ENCODE peak calls at places on chromosomes 1 and 21, in eight cellular contexts. One of them, this sample, is unnamed.

GRCh38 chr1:96384611-96385010 is 337.0 kb upstream of the PTBP2 start:
- DNase-seq in EH: no peak
- DNase-seq in lung microvascular endothelial cell: no peak
- DNase-seq in WTC11: no peak
- DNase-seq in nucleus accumbens: no peak
- DNase-seq in heart left ventricle: no peak
- DNase-seq in EL: no peak
- DNase-seq in stimulated activated CD8-positive, alpha-beta memory T cell treated with anti-CD3 and anti-CD28 coated beads, Interleukin-2, amount 100 ng/mL, for 48 hours: no peak
- DNase-seq in this sample: no peak

GRCh38 chr1:43951021-43951985 is 4.6 kb downstream of the IPO13 start:
- DNase-seq in EH: no peak
- DNase-seq in lung microvascular endothelial cell: no peak
- DNase-seq in nucleus accumbens: no peak
- DNase-seq in heart left ventricle: no peak
- DNase-seq in WTC11: no peak
- DNase-seq in stimulated activated CD8-positive, alpha-beta memory T cell treated with anti-CD3 and anti-CD28 coated beads, Interleukin-2, amount 100 ng/mL, for 48 hours: no peak
- DNase-seq in EL: no peak
- DNase-seq in this sample: no peak

GRCh38 chr1:116943438-116943837 is 33.7 kb downstream of the PTGFRN start:
- DNase-seq in WTC11: no peak
- DNase-seq in EL: no peak
- DNase-seq in EH: no peak
- DNase-seq in nucleus accumbens: no peak
- DNase-seq in heart left ventricle: no peak
- DNase-seq in stimulated activated CD8-positive, alpha-beta memory T cell treated with anti-CD3 and anti-CD28 coated beads, Interleukin-2, amount 100 ng/mL, for 48 hours: no peak
- DNase-seq in lung microvascular endothelial cell: no peak
- DNase-seq in this sample: no peak

GRCh38 chr1:173444757-173445156 is 32.4 kb upstream of the PRDX6 start:
- DNase-seq in lung microvascular endothelial cell: no peak
- DNase-seq in nucleus accumbens: no peak
- DNase-seq in stimulated activated CD8-positive, alpha-beta memory T cell treated with anti-CD3 and anti-CD28 coated beads, Interleukin-2, amount 100 ng/mL, for 48 hours: no peak
- DNase-seq in heart left ventricle: no peak
- DNase-seq in EH: no peak
- DNase-seq in WTC11: no peak
- DNase-seq in EL: no peak
- DNase-seq in this sample: no peak

GRCh38 chr1:180166436-180166800 is 11.7 kb downstream of the QSOX1 start:
- DNase-seq in nucleus accumbens: no peak
- DNase-seq in EH: no peak
- DNase-seq in WTC11: no peak
- DNase-seq in stimulated activated CD8-positive, alpha-beta memory T cell treated with anti-CD3 and anti-CD28 coated beads, Interleukin-2, amount 100 ng/mL, for 48 hours: no peak
- DNase-seq in heart left ventricle: no peak
- DNase-seq in lung microvascular endothelial cell: no peak
- DNase-seq in EL: no peak
- DNase-seq in this sample: no peak

GRCh38 chr1:89822109-89822962 is 1.5 kb downstream of the LRRC8D start:
- DNase-seq in EH: no peak
- DNase-seq in WTC11: peak; percentile 46
- DNase-seq in heart left ventricle: no peak
- DNase-seq in EL: no peak
- DNase-seq in nucleus accumbens: no peak
- DNase-seq in lung microvascular endothelial cell: no peak
- DNase-seq in stimulated activated CD8-positive, alpha-beta memory T cell treated with anti-CD3 and anti-CD28 coated beads, Interleukin-2, amount 100 ng/mL, for 48 hours: no peak
- DNase-seq in this sample: no peak

GRCh38 chr1:244010191-244010590 is 40.9 kb upstream of the ZBTB18 start:
- DNase-seq in EH: no peak
- DNase-seq in EL: no peak
- DNase-seq in lung microvascular endothelial cell: peak; percentile 44
- DNase-seq in heart left ventricle: no peak
- DNase-seq in stimulated activated CD8-positive, alpha-beta memory T cell treated with anti-CD3 and anti-CD28 coated beads, Interleukin-2, amount 100 ng/mL, for 48 hours: peak; percentile 30
- DNase-seq in nucleus accumbens: no peak
- DNase-seq in WTC11: peak; percentile 49
- DNase-seq in this sample: no peak

GRCh38 chr1:25137521-25138395 is 94.5 kb downstream of the SYF2 start:
- DNase-seq in heart left ventricle: no peak
- DNase-seq in nucleus accumbens: no peak
- DNase-seq in EL: no peak
- DNase-seq in WTC11: no peak
- DNase-seq in EH: peak; percentile 8
- DNase-seq in lung microvascular endothelial cell: no peak
- DNase-seq in stimulated activated CD8-positive, alpha-beta memory T cell treated with anti-CD3 and anti-CD28 coated beads, Interleukin-2, amount 100 ng/mL, for 48 hours: no peak
- DNase-seq in this sample: no peak

GRCh38 chr1:227949341-227949921 is 1.7 kb upstream of the WNT9A start:
- DNase-seq in stimulated activated CD8-positive, alpha-beta memory T cell treated with anti-CD3 and anti-CD28 coated beads, Interleukin-2, amount 100 ng/mL, for 48 hours: no peak
- DNase-seq in EL: no peak
- DNase-seq in lung microvascular endothelial cell: no peak
- DNase-seq in EH: no peak
- DNase-seq in WTC11: no peak
- DNase-seq in heart left ventricle: no peak
- DNase-seq in nucleus accumbens: no peak
- DNase-seq in this sample: no peak

GRCh38 chr1:182677393-182678098 is 6.8 kb downstream of the RGS8 start:
- DNase-seq in nucleus accumbens: no peak
- DNase-seq in lung microvascular endothelial cell: no peak
- DNase-seq in stimulated activated CD8-positive, alpha-beta memory T cell treated with anti-CD3 and anti-CD28 coated beads, Interleukin-2, amount 100 ng/mL, for 48 hours: no peak
- DNase-seq in EL: no peak
- DNase-seq in EH: no peak
- DNase-seq in heart left ventricle: no peak
- DNase-seq in WTC11: no peak
- DNase-seq in this sample: no peak

GRCh38 chr1:53343831-53344668 is 16.2 kb upstream of the LRP8 start:
- DNase-seq in nucleus accumbens: no peak
- DNase-seq in EH: peak; percentile 73
- DNase-seq in EL: peak; percentile 75
- DNase-seq in heart left ventricle: no peak
- DNase-seq in stimulated activated CD8-positive, alpha-beta memory T cell treated with anti-CD3 and anti-CD28 coated beads, Interleukin-2, amount 100 ng/mL, for 48 hours: no peak
- DNase-seq in lung microvascular endothelial cell: no peak
- DNase-seq in WTC11: no peak
- DNase-seq in this sample: no peak

GRCh38 chr1:2981388-2981787 is 39.9 kb upstream of the ACTRT2 start:
- DNase-seq in EH: no peak
- DNase-seq in EL: no peak
- DNase-seq in lung microvascular endothelial cell: no peak
- DNase-seq in WTC11: no peak
- DNase-seq in nucleus accumbens: no peak
- DNase-seq in stimulated activated CD8-positive, alpha-beta memory T cell treated with anti-CD3 and anti-CD28 coated beads, Interleukin-2, amount 100 ng/mL, for 48 hours: no peak
- DNase-seq in heart left ventricle: no peak
- DNase-seq in this sample: no peak

GRCh38 chr1:11571906-11572616 is 82.2 kb downstream of the FBXO2 start:
- DNase-seq in EH: no peak
- DNase-seq in WTC11: peak; percentile 81
- DNase-seq in lung microvascular endothelial cell: no peak
- DNase-seq in stimulated activated CD8-positive, alpha-beta memory T cell treated with anti-CD3 and anti-CD28 coated beads, Interleukin-2, amount 100 ng/mL, for 48 hours: no peak
- DNase-seq in heart left ventricle: peak; percentile 10
- DNase-seq in nucleus accumbens: no peak
- DNase-seq in EL: no peak
- DNase-seq in this sample: no peak

GRCh38 chr1:27349784-27350672 is 8.2 kb downstream of the SYTL1 start:
- DNase-seq in stimulated activated CD8-positive, alpha-beta memory T cell treated with anti-CD3 and anti-CD28 coated beads, Interleukin-2, amount 100 ng/mL, for 48 hours: no peak
- DNase-seq in WTC11: peak; percentile 80
- DNase-seq in nucleus accumbens: no peak
- DNase-seq in heart left ventricle: peak; percentile 70
- DNase-seq in lung microvascular endothelial cell: peak; percentile 79
- DNase-seq in EL: peak; percentile 68
- DNase-seq in EH: peak; percentile 71
- DNase-seq in this sample: no peak

GRCh38 chr1:100606438-100606837 is 68.5 kb downstream of the GPR88 start:
- DNase-seq in EL: peak; percentile 66
- DNase-seq in EH: peak; percentile 78
- DNase-seq in nucleus accumbens: no peak
- DNase-seq in stimulated activated CD8-positive, alpha-beta memory T cell treated with anti-CD3 and anti-CD28 coated beads, Interleukin-2, amount 100 ng/mL, for 48 hours: no peak
- DNase-seq in WTC11: peak; percentile 22
- DNase-seq in lung microvascular endothelial cell: peak; percentile 65
- DNase-seq in heart left ventricle: peak; percentile 28
- DNase-seq in this sample: no peak

GRCh38 chr1:41900611-41901444 is 17.9 kb downstream of the HIVEP3 start:
- DNase-seq in EH: peak; percentile 93
- DNase-seq in heart left ventricle: no peak
- DNase-seq in EL: peak; percentile 91
- DNase-seq in lung microvascular endothelial cell: peak; percentile 23
- DNase-seq in nucleus accumbens: no peak
- DNase-seq in WTC11: no peak
- DNase-seq in stimulated activated CD8-positive, alpha-beta memory T cell treated with anti-CD3 and anti-CD28 coated beads, Interleukin-2, amount 100 ng/mL, for 48 hours: no peak
- DNase-seq in this sample: no peak

GRCh38 chr1:160071289-160071688 is 1.3 kb upstream of the KCNJ10 start:
- DNase-seq in lung microvascular endothelial cell: no peak
- DNase-seq in EH: no peak
- DNase-seq in EL: no peak
- DNase-seq in stimulated activated CD8-positive, alpha-beta memory T cell treated with anti-CD3 and anti-CD28 coated beads, Interleukin-2, amount 100 ng/mL, for 48 hours: no peak
- DNase-seq in heart left ventricle: no peak
- DNase-seq in WTC11: no peak
- DNase-seq in nucleus accumbens: no peak
- DNase-seq in this sample: no peak

GRCh38 chr21:42674351-42674940 is 21.0 kb downstream of the PDE9A start:
- DNase-seq in heart left ventricle: peak; percentile 74
- DNase-seq in nucleus accumbens: no peak
- DNase-seq in WTC11: peak; percentile 76
- DNase-seq in EL: no peak
- DNase-seq in EH: no peak
- DNase-seq in stimulated activated CD8-positive, alpha-beta memory T cell treated with anti-CD3 and anti-CD28 coated beads, Interleukin-2, amount 100 ng/mL, for 48 hours: no peak
- DNase-seq in lung microvascular endothelial cell: no peak
- DNase-seq in this sample: no peak

GRCh38 chr1:36123357-36123756 is 1.7 kb downstream of the COL8A2 start:
- DNase-seq in nucleus accumbens: no peak
- DNase-seq in heart left ventricle: no peak
- DNase-seq in WTC11: no peak
- DNase-seq in stimulated activated CD8-positive, alpha-beta memory T cell treated with anti-CD3 and anti-CD28 coated beads, Interleukin-2, amount 100 ng/mL, for 48 hours: no peak
- DNase-seq in EL: no peak
- DNase-seq in EH: no peak
- DNase-seq in lung microvascular endothelial cell: no peak
- DNase-seq in this sample: peak; percentile 54

GRCh38 chr1:31723828-31724359 is 20.1 kb upstream of the COL16A1 start:
- DNase-seq in EL: peak; percentile 71
- DNase-seq in stimulated activated CD8-positive, alpha-beta memory T cell treated with anti-CD3 and anti-CD28 coated beads, Interleukin-2, amount 100 ng/mL, for 48 hours: peak; percentile 42
- DNase-seq in nucleus accumbens: no peak
- DNase-seq in EH: peak; percentile 84
- DNase-seq in heart left ventricle: peak; percentile 55
- DNase-seq in lung microvascular endothelial cell: peak; percentile 60
- DNase-seq in WTC11: peak; percentile 94
- DNase-seq in this sample: no peak